ENCODE peak calls at places on chromosomes 4 and X, in seven cellular contexts. One of them, this sample, is unnamed.

GRCh38 chr4:125229596-125230058 is 85.1 kb upstream of the FAT4 start:
- DNase-seq in uterus: no peak
- DNase-seq in A549: no peak
- DNase-seq in suprapubic skin: no peak
- DNase-seq in breast epithelium: no peak
- DNase-seq in sigmoid colon: no peak
- DNase-seq in body of pancreas: no peak
- DNase-seq in this sample: peak; percentile 45

GRCh38 chr4:1823545-1823932 is 30.4 kb downstream of the FGFR3 start:
- DNase-seq in breast epithelium: no peak
- DNase-seq in body of pancreas: no peak
- DNase-seq in A549: no peak
- DNase-seq in suprapubic skin: no peak
- DNase-seq in uterus: no peak
- DNase-seq in sigmoid colon: no peak
- DNase-seq in this sample: no peak

GRCh38 chrX:83511208-83511607 is 3.1 kb downstream of the POU3F4 start:
- DNase-seq in suprapubic skin: no peak
- DNase-seq in breast epithelium: no peak
- DNase-seq in sigmoid colon: no peak
- DNase-seq in body of pancreas: no peak
- DNase-seq in uterus: no peak
- DNase-seq in A549: no peak
- DNase-seq in this sample: no peak

GRCh38 chr4:20698382-20698781 is 1.9 kb upstream of the PACRGL start:
- DNase-seq in uterus: no peak
- DNase-seq in A549: no peak
- DNase-seq in sigmoid colon: no peak
- DNase-seq in body of pancreas: no peak
- DNase-seq in breast epithelium: no peak
- DNase-seq in suprapubic skin: no peak
- DNase-seq in this sample: no peak

GRCh38 chrX:131394384-131394783 is 105.3 kb upstream of the IGSF1 start:
- DNase-seq in suprapubic skin: no peak
- DNase-seq in sigmoid colon: no peak
- DNase-seq in uterus: no peak
- DNase-seq in breast epithelium: no peak
- DNase-seq in body of pancreas: no peak
- DNase-seq in A549: peak; percentile 1
- DNase-seq in this sample: no peak

GRCh38 chr4:56215901-56216300 is 171.4 kb downstream of the AASDH start:
- DNase-seq in sigmoid colon: no peak
- DNase-seq in breast epithelium: no peak
- DNase-seq in uterus: peak; percentile 45
- DNase-seq in body of pancreas: no peak
- DNase-seq in suprapubic skin: no peak
- DNase-seq in A549: peak; percentile 12
- DNase-seq in this sample: no peak

GRCh38 chr4:183828125-183828524 is 77.0 kb upstream of the STOX2 start:
- DNase-seq in sigmoid colon: no peak
- DNase-seq in A549: no peak
- DNase-seq in uterus: no peak
- DNase-seq in breast epithelium: no peak
- DNase-seq in suprapubic skin: no peak
- DNase-seq in body of pancreas: no peak
- DNase-seq in this sample: no peak

GRCh38 chr4:93828830-93829530 is 427 bp downstream of the ATOH1 start:
- DNase-seq in body of pancreas: peak; percentile 15
- DNase-seq in uterus: no peak
- DNase-seq in sigmoid colon: no peak
- DNase-seq in suprapubic skin: no peak
- DNase-seq in breast epithelium: no peak
- DNase-seq in A549: no peak
- DNase-seq in this sample: no peak

GRCh38 chrX:118392726-118393125 is 46.8 kb downstream of the WDR44 start:
- DNase-seq in sigmoid colon: no peak
- DNase-seq in A549: no peak
- DNase-seq in body of pancreas: no peak
- DNase-seq in suprapubic skin: no peak
- DNase-seq in breast epithelium: no peak
- DNase-seq in uterus: no peak
- DNase-seq in this sample: no peak

GRCh38 chr4:31442236-31442635 is 722.1 kb downstream of the PCDH7 start:
- DNase-seq in sigmoid colon: no peak
- DNase-seq in suprapubic skin: no peak
- DNase-seq in uterus: no peak
- DNase-seq in A549: peak; percentile 1
- DNase-seq in body of pancreas: no peak
- DNase-seq in breast epithelium: no peak
- DNase-seq in this sample: no peak

GRCh38 chrX:70289168-70289792 is 447 bp downstream of the PDZD11 start:
- DNase-seq in uterus: no peak
- DNase-seq in sigmoid colon: no peak
- DNase-seq in suprapubic skin: no peak
- DNase-seq in A549: no peak
- DNase-seq in body of pancreas: no peak
- DNase-seq in breast epithelium: no peak
- DNase-seq in this sample: no peak

GRCh38 chr4:182380701-182381295 is 137.6 kb downstream of the TENM3 start:
- DNase-seq in A549: no peak
- DNase-seq in suprapubic skin: no peak
- DNase-seq in breast epithelium: no peak
- DNase-seq in sigmoid colon: no peak
- DNase-seq in uterus: no peak
- DNase-seq in body of pancreas: no peak
- DNase-seq in this sample: no peak

GRCh38 chr4:105433421-105433820 is 40.4 kb downstream of the PPA2 start:
- DNase-seq in suprapubic skin: no peak
- DNase-seq in sigmoid colon: no peak
- DNase-seq in uterus: no peak
- DNase-seq in breast epithelium: no peak
- DNase-seq in A549: no peak
- DNase-seq in body of pancreas: no peak
- DNase-seq in this sample: no peak

GRCh38 chr4:31918891-31919290 is 1198.7 kb downstream of the PCDH7 start:
- DNase-seq in uterus: no peak
- DNase-seq in sigmoid colon: no peak
- DNase-seq in suprapubic skin: no peak
- DNase-seq in body of pancreas: no peak
- DNase-seq in A549: no peak
- DNase-seq in breast epithelium: no peak
- DNase-seq in this sample: no peak

GRCh38 chrX:9153299-9153698 is 119.4 kb upstream of the FAM9B start:
- DNase-seq in body of pancreas: no peak
- DNase-seq in sigmoid colon: no peak
- DNase-seq in uterus: no peak
- DNase-seq in suprapubic skin: no peak
- DNase-seq in breast epithelium: no peak
- DNase-seq in A549: peak; percentile 25
- DNase-seq in this sample: no peak

GRCh38 chrX:88244066-88244465 is 503.0 kb upstream of the CPXCR1 start:
- DNase-seq in breast epithelium: no peak
- DNase-seq in sigmoid colon: no peak
- DNase-seq in suprapubic skin: no peak
- DNase-seq in uterus: no peak
- DNase-seq in body of pancreas: no peak
- DNase-seq in A549: no peak
- DNase-seq in this sample: no peak

GRCh38 chrX:148135738-148136137 is 154.6 kb downstream of the FMR1NB start:
- DNase-seq in breast epithelium: no peak
- DNase-seq in suprapubic skin: no peak
- DNase-seq in uterus: no peak
- DNase-seq in sigmoid colon: no peak
- DNase-seq in A549: no peak
- DNase-seq in body of pancreas: no peak
- DNase-seq in this sample: no peak

DNA sequence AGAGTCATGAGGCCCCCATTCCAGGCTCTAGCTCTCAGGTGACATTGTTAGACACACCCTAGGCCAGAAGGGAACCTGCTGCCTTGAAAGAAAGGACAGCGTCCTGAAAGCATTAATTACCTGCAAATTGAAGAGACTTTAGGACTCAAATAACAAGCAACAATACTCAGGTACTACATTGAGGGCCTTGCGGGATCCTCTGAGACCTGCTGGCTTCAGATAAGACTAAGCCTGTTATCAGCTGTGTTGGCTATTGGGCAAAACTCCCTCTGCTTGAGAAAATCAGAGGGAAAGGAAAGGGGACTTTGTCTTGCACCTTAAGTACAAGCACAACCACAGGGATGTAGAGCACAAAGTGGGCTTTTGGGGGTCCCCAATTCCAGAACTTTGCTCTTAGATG is 45.9 kb upstream of the DACH2 start:
- DNase-seq in body of pancreas: no peak
- DNase-seq in uterus: no peak
- DNase-seq in suprapubic skin: no peak
- DNase-seq in sigmoid colon: no peak
- DNase-seq in breast epithelium: no peak
- DNase-seq in A549: no peak
- DNase-seq in this sample: no peak
- H3K27ac ChIP-seq in body of pancreas: no peak overlapping the region
- H3K27ac ChIP-seq in uterus: no peak overlapping the region
- H3K27ac ChIP-seq in suprapubic skin: no peak overlapping the region
- H3K27ac ChIP-seq in sigmoid colon: no peak overlapping the region
- H3K27ac ChIP-seq in breast epithelium: no peak overlapping the region
- H3K27ac ChIP-seq in A549: no peak overlapping the region
- H3K27ac ChIP-seq in this sample: no peak overlapping the region

GRCh38 chrX:46575586-46575985 is 2.0 kb downstream of the CHST7 start:
- DNase-seq in breast epithelium: no peak
- DNase-seq in body of pancreas: no peak
- DNase-seq in sigmoid colon: no peak
- DNase-seq in uterus: no peak
- DNase-seq in A549: no peak
- DNase-seq in suprapubic skin: no peak
- DNase-seq in this sample: no peak

GRCh38 chrX:46574337-46574940 is 874 bp downstream of the CHST7 start:
- DNase-seq in A549: peak; percentile 48
- DNase-seq in uterus: no peak
- DNase-seq in suprapubic skin: no peak
- DNase-seq in breast epithelium: no peak
- DNase-seq in sigmoid colon: no peak
- DNase-seq in body of pancreas: no peak
- DNase-seq in this sample: no peak

GRCh38 chrX:46573896-46574336 is 351 bp downstream of the CHST7 start:
- DNase-seq in sigmoid colon: peak; percentile 75
- DNase-seq in suprapubic skin: peak; percentile 77
- DNase-seq in uterus: peak; percentile 32
- DNase-seq in breast epithelium: no peak
- DNase-seq in body of pancreas: peak; percentile 34
- DNase-seq in A549: peak; percentile 83
- DNase-seq in this sample: peak; percentile 46

GRCh38 chrX:46575991-46576392 is 2.4 kb downstream of the CHST7 start:
- DNase-seq in suprapubic skin: no peak
- DNase-seq in breast epithelium: no peak
- DNase-seq in A549: no peak
- DNase-seq in body of pancreas: no peak
- DNase-seq in sigmoid colon: peak; percentile 80
- DNase-seq in uterus: peak; percentile 31
- DNase-seq in this sample: peak; percentile 60

DNA sequence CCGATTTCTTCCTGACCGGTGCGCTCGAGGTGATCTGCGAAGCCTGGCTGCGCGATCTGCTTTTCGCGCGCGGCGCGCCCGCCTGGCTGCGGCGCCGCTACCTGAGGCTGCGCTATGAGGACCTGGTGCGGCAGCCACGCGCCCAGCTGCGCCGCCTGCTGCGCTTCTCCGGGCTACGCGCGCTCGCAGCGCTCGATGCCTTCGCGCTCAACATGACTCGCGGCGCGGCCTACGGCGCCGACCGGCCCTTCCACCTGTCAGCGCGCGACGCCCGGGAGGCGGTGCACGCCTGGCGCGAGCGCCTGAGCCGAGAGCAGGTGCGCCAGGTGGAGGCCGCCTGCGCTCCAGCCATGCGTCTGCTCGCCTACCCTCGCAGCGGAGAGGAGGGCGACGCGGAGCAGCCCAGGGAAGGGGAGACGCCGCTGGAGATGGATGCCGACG is 1.4 kb downstream of the CHST7 start:
- DNase-seq in A549: no peak
- DNase-seq in suprapubic skin: no peak
- DNase-seq in uterus: no peak
- DNase-seq in sigmoid colon: no peak
- DNase-seq in breast epithelium: no peak
- DNase-seq in body of pancreas: no peak
- DNase-seq in this sample: peak; percentile 50
- TF ChIP-seq POLR2A in A549: no peak
- TF ChIP-seq POLR2A in suprapubic skin: no peak
- TF ChIP-seq POLR2A in uterus: peak; percentile 5
- TF ChIP-seq POLR2A in sigmoid colon: no peak
- TF ChIP-seq POLR2A in breast epithelium: no peak
- TF ChIP-seq POLR2A in body of pancreas: no peak
- TF ChIP-seq POLR2A in this sample: no peak

DNA sequence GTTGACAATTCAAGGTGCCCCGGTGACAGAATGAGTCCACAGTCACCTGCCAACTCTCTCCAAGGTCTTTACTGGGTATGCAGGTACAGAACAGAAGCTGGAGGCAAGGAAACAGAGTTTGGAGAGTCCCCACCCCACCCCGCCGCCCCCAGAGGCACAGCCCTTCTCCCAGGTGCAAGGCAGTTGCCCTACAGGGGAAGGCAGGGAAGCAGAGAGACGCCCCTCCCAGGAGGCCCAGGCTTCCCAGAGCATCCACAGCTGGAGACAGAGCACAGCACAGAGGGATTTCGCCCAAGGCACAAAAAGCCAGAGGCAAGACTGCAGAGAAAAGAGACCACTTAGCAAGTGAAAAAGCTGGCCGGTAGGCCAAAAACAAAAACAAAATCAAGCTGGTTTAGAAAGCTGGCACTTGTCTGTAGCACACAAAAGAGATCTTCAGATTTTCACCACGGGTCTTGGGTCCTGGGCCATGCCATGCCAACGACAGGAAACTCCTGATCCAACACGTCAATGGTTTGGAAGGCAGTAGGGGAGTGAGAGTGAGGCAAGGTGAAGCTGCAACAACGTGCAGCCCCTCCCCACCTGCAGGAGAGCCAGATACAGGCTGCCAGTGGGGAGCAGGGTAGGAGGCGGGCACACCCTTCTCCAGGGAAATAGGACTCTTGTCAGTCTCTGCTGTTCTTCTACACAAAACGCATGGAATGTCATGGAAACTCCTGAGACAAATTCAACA is 113.3 kb downstream of the AFAP1 start:
- DNase-seq in sigmoid colon: peak; percentile 60
- DNase-seq in breast epithelium: no peak
- DNase-seq in uterus: no peak
- DNase-seq in A549: no peak
- DNase-seq in suprapubic skin: no peak
- DNase-seq in body of pancreas: no peak
- DNase-seq in this sample: no peak
- H3K27ac ChIP-seq in sigmoid colon: peak overlapping the region; percentile 81
- H3K27ac ChIP-seq in breast epithelium: no peak overlapping the region
- H3K27ac ChIP-seq in uterus: no peak overlapping the region
- H3K27ac ChIP-seq in A549: peak overlapping the region; percentile 51
- H3K27ac ChIP-seq in suprapubic skin: no peak overlapping the region
- H3K27ac ChIP-seq in body of pancreas: no peak overlapping the region
- H3K27ac ChIP-seq in this sample: no peak overlapping the region

DNA sequence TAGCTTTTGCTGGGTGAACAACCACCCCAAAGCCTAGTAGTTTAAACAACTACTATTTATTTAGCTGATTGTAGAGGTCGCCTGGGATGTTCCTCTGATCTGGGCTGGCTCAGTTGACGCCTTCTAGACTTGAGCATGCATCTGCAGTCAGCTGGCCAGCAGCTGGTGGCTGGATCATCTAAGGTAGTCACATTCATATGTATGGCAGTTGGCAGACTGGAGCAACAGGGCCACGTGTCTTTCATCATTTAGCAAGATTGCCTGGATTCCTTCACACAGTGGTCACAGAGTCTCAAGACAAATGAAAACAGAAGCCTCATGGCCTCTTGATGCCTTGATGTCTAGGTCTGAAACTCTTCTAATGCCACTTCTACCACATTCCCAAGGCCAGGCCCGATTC is 220.6 kb upstream of the S100G start:
- DNase-seq in suprapubic skin: no peak
- DNase-seq in uterus: no peak
- DNase-seq in body of pancreas: no peak
- DNase-seq in A549: no peak
- DNase-seq in sigmoid colon: no peak
- DNase-seq in breast epithelium: no peak
- DNase-seq in this sample: no peak
- TF ChIP-seq POLR2A in suprapubic skin: no peak
- TF ChIP-seq POLR2A in uterus: no peak
- TF ChIP-seq POLR2A in body of pancreas: no peak
- TF ChIP-seq POLR2A in A549: no peak
- TF ChIP-seq POLR2A in sigmoid colon: no peak
- TF ChIP-seq POLR2A in breast epithelium: no peak
- TF ChIP-seq POLR2A in this sample: no peak

This sample was measured in right lobe of liver.